ENCODE peak calls at places on chromosomes 4 and X, in four cellular contexts. One of them, this sample, is unnamed.

GRCh38 chr4:117164338-117164737 is 79.0 kb upstream of the TRAM1L1 start:
- DNase-seq in K562: no peak
- DNase-seq in GM12878: no peak
- DNase-seq in HepG2: no peak
- DNase-seq in this sample: no peak

GRCh38 chr4:185925910-185926360 is 113.9 kb upstream of the SORBS2 start:
- DNase-seq in K562: no peak
- DNase-seq in GM12878: no peak
- DNase-seq in HepG2: no peak
- DNase-seq in this sample: no peak

GRCh38 chrX:39164212-39164611 is 363.0 kb downstream of the MID1IP1 start:
- DNase-seq in K562: no peak
- DNase-seq in GM12878: no peak
- DNase-seq in HepG2: no peak
- DNase-seq in this sample: no peak

GRCh38 chr4:149870008-149870407 is 54.4 kb upstream of the IQCM start:
- DNase-seq in K562: no peak
- DNase-seq in GM12878: no peak
- DNase-seq in HepG2: no peak
- DNase-seq in this sample: no peak

GRCh38 chr4:165684177-165684870 is 188.7 kb upstream of the TLL1 start:
- DNase-seq in K562: no peak
- DNase-seq in GM12878: no peak
- DNase-seq in HepG2: no peak
- DNase-seq in this sample: no peak

GRCh38 chr4:140645614-140646412 is 77.1 kb upstream of the UCP1 start:
- DNase-seq in K562: no peak
- DNase-seq in GM12878: no peak
- DNase-seq in HepG2: peak; percentile 49
- DNase-seq in this sample: no peak

GRCh38 chrX:10756365-10756915 is 136.1 kb upstream of the MID1 start:
- DNase-seq in K562: no peak
- DNase-seq in GM12878: no peak
- DNase-seq in HepG2: no peak
- DNase-seq in this sample: no peak

GRCh38 chr4:156615066-156615514 is 356.5 kb downstream of the PDGFC start:
- DNase-seq in K562: no peak
- DNase-seq in GM12878: no peak
- DNase-seq in HepG2: no peak
- DNase-seq in this sample: no peak

GRCh38 chrX:38327007-38327774 is at the start of gene RPGR:
- DNase-seq in K562: peak; percentile 91
- DNase-seq in GM12878: peak; percentile 60
- DNase-seq in HepG2: peak; percentile 83
- DNase-seq in this sample: peak; percentile 93

GRCh38 chrX:39418132-39418935 is 617.1 kb downstream of the MID1IP1 start:
- DNase-seq in K562: no peak
- DNase-seq in GM12878: no peak
- DNase-seq in HepG2: no peak
- DNase-seq in this sample: no peak

GRCh38 chrX:11064851-11065600 is 46.1 kb upstream of the HCCS start:
- DNase-seq in K562: no peak
- DNase-seq in GM12878: no peak
- DNase-seq in HepG2: no peak
- DNase-seq in this sample: no peak

GRCh38 chr4:186723207-186724047 is at the start of gene FAT1:
- DNase-seq in K562: peak; percentile 85
- DNase-seq in GM12878: no peak
- DNase-seq in HepG2: peak; percentile 38
- DNase-seq in this sample: peak; percentile 60

GRCh38 chr4:139728840-139729239 is 63.2 kb downstream of the MGST2 start:
- DNase-seq in K562: no peak
- DNase-seq in GM12878: no peak
- DNase-seq in HepG2: peak; percentile 38
- DNase-seq in this sample: no peak

GRCh38 chr4:70251945-70252277 is 9.5 kb downstream of the CSN3 start:
- DNase-seq in K562: no peak
- DNase-seq in GM12878: no peak
- DNase-seq in HepG2: no peak
- DNase-seq in this sample: no peak

GRCh38 chrX:53918697-53919096 is 125.6 kb downstream of the PHF8 start:
- DNase-seq in K562: no peak
- DNase-seq in GM12878: no peak
- DNase-seq in HepG2: no peak
- DNase-seq in this sample: no peak

GRCh38 chr4:179415016-179415841 is 1973.0 kb upstream of the AGA start:
- DNase-seq in K562: no peak
- DNase-seq in GM12878: no peak
- DNase-seq in HepG2: no peak
- DNase-seq in this sample: no peak

GRCh38 chr4:89492476-89493110 is 185.0 kb upstream of the GPRIN3 start:
- DNase-seq in K562: no peak
- DNase-seq in GM12878: no peak
- DNase-seq in HepG2: no peak
- DNase-seq in this sample: no peak

GRCh38 chr4:70008771-70009170 is 13.0 kb downstream of the STATH start:
- DNase-seq in K562: no peak
- DNase-seq in GM12878: no peak
- DNase-seq in HepG2: no peak
- DNase-seq in this sample: no peak

GRCh38 chrX:8692886-8693285 is 39.1 kb downstream of the ANOS1 start:
- DNase-seq in K562: no peak
- DNase-seq in GM12878: no peak
- DNase-seq in HepG2: no peak
- DNase-seq in this sample: no peak

GRCh38 chr4:174133525-174133924 is 149.9 kb downstream of the FBXO8 start:
- DNase-seq in K562: no peak
- DNase-seq in GM12878: no peak
- DNase-seq in HepG2: no peak
- DNase-seq in this sample: no peak

GRCh38 chr4:69896530-69897116 is 34.2 kb upstream of the CSN1S1 start:
- DNase-seq in K562: no peak
- DNase-seq in GM12878: no peak
- DNase-seq in HepG2: peak; percentile 12
- DNase-seq in this sample: no peak

GRCh38 chrX:150449313-150449712 is 86.2 kb downstream of the MAMLD1 start:
- DNase-seq in K562: peak; percentile 20
- DNase-seq in GM12878: no peak
- DNase-seq in HepG2: no peak
- DNase-seq in this sample: no peak

GRCh38 chr4:38935391-38936073 is 67.9 kb downstream of the FAM114A1 start:
- DNase-seq in K562: no peak
- DNase-seq in GM12878: no peak
- DNase-seq in HepG2: no peak
- DNase-seq in this sample: no peak

GRCh38 chr4:34953145-34953799 is 1291.0 kb downstream of the ARAP2 start:
- DNase-seq in K562: no peak
- DNase-seq in GM12878: no peak
- DNase-seq in HepG2: peak; percentile 58
- DNase-seq in this sample: peak; percentile 62

DNA sequence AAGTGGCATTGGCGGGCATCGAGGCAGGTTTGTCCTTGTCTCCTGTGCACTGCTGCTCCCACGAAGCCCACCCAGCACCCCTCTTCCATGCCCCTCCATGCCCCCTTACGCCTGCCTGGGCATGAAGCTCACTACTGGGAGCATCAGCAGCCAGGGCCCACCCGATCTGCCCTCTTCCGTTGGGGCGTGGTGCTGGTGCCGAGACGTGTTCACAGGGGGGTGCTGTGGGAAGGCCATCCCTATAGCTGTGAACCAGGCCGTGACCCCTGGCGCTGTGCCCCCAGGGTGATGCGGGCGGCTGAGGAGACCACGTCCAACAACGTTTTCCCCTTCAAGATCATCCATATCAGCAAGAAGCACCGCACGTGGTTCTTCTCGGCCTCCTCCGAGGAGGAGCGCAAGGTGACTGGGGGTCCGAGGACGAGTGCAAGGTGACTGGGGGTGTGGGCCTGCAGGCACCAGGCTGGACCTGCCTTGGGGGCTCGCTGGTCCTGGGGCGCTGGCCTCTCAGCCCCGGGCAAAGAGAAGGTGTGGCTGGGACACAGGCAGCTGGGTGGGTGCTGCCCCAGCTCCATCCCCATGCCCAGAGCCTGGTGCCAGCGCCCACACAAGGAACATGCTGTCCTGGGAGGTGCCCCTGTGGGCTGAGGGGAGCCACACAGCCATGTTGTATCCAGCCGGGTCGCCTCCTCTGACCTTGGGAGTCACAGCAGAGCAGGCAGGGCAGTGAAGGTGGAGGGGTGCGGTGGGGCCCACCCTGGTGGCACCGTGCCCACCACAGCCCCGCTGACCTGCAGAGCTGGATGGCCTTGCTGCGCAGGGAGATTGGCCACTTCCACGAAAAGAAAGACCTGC is 19.1 kb upstream of the ADD1 start:
- DNase-seq in K562: no peak
- DNase-seq in GM12878: no peak
- DNase-seq in HepG2: no peak
- DNase-seq in this sample: no peak
- TF ChIP-seq ATF2 in K562: no peak
- TF ChIP-seq ATF2 in GM12878: no peak
- TF ChIP-seq ATF2 in HepG2: no peak
- TF ChIP-seq ATF2 in this sample: no peak

GRCh38 chrX:95351089-95351488 is 1333.6 kb upstream of the DIAPH2 start:
- DNase-seq in K562: no peak
- DNase-seq in GM12878: no peak
- DNase-seq in HepG2: no peak
- DNase-seq in this sample: no peak

GRCh38 chrX:95346854-95347253 is 1337.8 kb upstream of the DIAPH2 start:
- DNase-seq in K562: no peak
- DNase-seq in GM12878: no peak
- DNase-seq in HepG2: peak; percentile 0
- DNase-seq in this sample: no peak
- TF ChIP-seq CREM in K562: no peak
- TF ChIP-seq CREM in GM12878: no peak
- TF ChIP-seq CREM in HepG2: no peak
- TF ChIP-seq CREM in this sample: no peak

GRCh38 chr4:93182722-93183121 is 645.8 kb upstream of the ATOH1 start:
- DNase-seq in K562: no peak
- DNase-seq in GM12878: no peak
- DNase-seq in HepG2: no peak
- DNase-seq in this sample: no peak
- TF ChIP-seq ATF2 in K562: no peak
- TF ChIP-seq ATF2 in GM12878: no peak
- TF ChIP-seq ATF2 in HepG2: no peak
- TF ChIP-seq ATF2 in this sample: no peak

DNA sequence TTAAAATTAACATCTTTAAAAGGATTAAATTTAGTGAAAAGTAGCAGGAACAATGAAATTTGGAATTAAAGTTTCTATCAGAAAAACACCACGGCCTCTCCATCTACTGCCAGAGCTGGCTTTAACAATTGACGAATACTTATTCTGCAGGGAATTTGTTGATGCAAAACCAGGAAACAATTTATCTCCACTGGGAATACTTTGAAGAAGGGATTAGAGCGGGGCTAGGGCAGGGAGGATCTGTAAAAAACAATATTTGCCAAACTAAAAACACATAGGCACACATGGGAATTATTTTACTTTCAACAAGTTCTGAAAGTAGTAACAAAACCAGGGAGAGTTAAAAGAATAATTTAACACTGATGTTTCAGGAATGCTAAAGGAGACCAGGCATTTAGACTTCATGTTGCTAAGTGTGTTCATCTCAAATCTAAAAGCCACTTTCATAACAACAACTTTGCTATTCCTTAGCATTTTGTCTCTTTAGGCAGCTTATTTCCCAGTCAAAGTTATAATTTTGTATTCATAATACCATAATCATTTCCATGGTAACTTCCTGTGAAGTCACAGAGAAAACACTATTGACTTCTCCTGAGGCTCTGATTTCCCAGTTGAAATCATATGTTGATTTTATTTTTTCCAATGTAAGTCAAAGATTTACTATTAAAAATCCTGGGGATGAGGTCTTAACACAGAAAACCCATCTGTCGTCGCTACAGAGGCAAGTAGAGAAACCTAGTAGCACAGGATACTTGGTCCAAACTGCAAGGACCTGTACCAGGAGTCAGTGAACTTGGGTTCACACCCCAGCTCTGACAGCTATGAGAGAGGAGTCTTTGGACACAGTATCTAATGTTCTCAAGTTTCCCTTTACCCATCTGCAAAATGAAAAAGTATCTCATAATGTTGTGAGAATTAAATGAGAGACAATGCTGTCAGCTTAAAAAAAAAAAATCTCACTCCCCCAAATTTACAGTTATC is 69.3 kb downstream of the SH3RF1 start:
- DNase-seq in K562: no peak
- DNase-seq in GM12878: no peak
- DNase-seq in HepG2: no peak
- DNase-seq in this sample: no peak
- TF ChIP-seq CREM in K562: no peak
- TF ChIP-seq CREM in GM12878: no peak
- TF ChIP-seq CREM in HepG2: no peak
- TF ChIP-seq CREM in this sample: no peak

DNA sequence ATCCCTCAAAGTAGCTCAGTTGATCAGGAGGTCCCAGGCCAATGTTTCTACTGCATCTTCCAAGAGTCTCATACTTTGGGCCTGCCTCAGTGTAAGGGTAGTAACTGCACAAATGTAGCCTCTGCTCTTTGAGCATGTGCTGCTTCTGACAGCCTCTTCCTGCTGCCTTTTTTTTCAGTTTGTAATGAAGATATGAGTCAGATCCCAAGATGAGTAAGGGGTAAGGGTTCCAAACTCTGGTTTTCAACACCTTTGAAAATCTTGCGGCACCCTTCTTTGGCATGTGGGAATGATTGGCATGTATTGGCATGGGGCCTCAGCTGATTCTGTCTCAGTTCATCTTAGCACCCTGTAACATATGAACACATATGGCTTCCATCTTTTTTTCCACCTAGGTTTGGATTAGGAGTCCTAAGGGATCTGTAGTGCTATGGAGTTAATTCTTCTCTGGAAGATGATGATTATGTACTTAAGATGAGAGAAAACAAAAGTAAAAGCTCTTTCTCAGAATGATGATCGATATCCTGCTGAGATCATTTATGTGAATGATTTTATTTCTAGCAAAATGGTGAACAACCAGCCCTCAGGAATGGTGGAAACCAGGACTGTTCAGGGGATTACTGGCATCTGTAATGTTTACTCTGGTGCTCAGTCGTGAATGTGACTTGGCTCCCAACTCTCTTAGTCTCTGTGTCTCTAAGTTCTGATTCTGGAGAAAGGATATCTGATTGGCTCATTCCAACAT is 118.7 kb upstream of the PRPS2 start:
- DNase-seq in K562: no peak
- DNase-seq in GM12878: no peak
- DNase-seq in HepG2: no peak
- DNase-seq in this sample: no peak
- TF ChIP-seq ATF2 in K562: no peak
- TF ChIP-seq ATF2 in GM12878: no peak
- TF ChIP-seq ATF2 in HepG2: no peak
- TF ChIP-seq ATF2 in this sample: no peak

GRCh38 chr4:5192271-5192670 is 141.0 kb downstream of the STK32B start:
- DNase-seq in K562: no peak
- DNase-seq in GM12878: no peak
- DNase-seq in HepG2: no peak
- DNase-seq in this sample: no peak
- TF ChIP-seq CREM in K562: no peak
- TF ChIP-seq CREM in GM12878: no peak
- TF ChIP-seq CREM in HepG2: no peak
- TF ChIP-seq CREM in this sample: no peak